ENCODE peak calls at places on chromosomes 3 and 15, in six cellular contexts. Q, C, E, S, N and B are unnamed samples.

GRCh38 chr15:68821190-68821897 is 649 bp upstream of the ANP32A start:
- DNase-seq in N (no peak), Q (peak; percentile 13), C (no peak), S (no peak), E (no peak), B (no peak)

GRCh38 chr3:129014148-129014547 is 13.0 kb downstream of the EFCC1 start:
- DNase-seq in C (no peak), E (no peak), S (no peak), N (no peak), Q (no peak), B (no peak)

GRCh38 chr3:153927107-153927506 is 194.1 kb upstream of the ARHGEF26 start:
- DNase-seq in N (no peak), Q (no peak), S (no peak), C (no peak), E (peak; percentile 38), B (no peak)

GRCh38 chr15:90851945-90852344 is 16.4 kb upstream of the FURIN start:
- DNase-seq in E (no peak), C (no peak), S (no peak), Q (no peak), N (no peak), B (no peak)

GRCh38 chr3:14203521-14204079 is 25.0 kb downstream of the LSM3 start:
- DNase-seq in E (peak; percentile 87), N (peak; percentile 66), Q (peak; percentile 40), S (no peak), C (peak; percentile 27), B (peak; percentile 67)

GRCh38 chr3:183857863-183858262 is 26.8 kb downstream of the PARL start:
- DNase-seq in E (no peak), C (no peak), S (no peak), Q (no peak), N (no peak), B (no peak)

GRCh38 chr3:40645883-40646282 is 121.1 kb downstream of the ZNF621 start:
- DNase-seq in S (no peak), Q (no peak), N (peak; percentile 26), E (peak; percentile 46), C (no peak), B (no peak)

GRCh38 chr15:47768730-47769129 is 51.4 kb downstream of the SEMA6D start:
- DNase-seq in E (no peak), S (no peak), C (no peak), N (no peak), Q (no peak), B (no peak)

GRCh38 chr3:45683417-45684326 is 5.5 kb upstream of the SACM1L start:
- DNase-seq in C (no peak), S (no peak), E (no peak), N (no peak), Q (no peak), B (no peak)

GRCh38 chr3:65551945-65552344 is 486.8 kb downstream of the MAGI1 start:
- DNase-seq in E (no peak), C (no peak), S (no peak), N (no peak), Q (no peak), B (no peak)

GRCh38 chr3:37680393-37680792 is 181.3 kb upstream of the CTDSPL start:
- DNase-seq in N (no peak), E (no peak), Q (no peak), C (no peak), S (peak; percentile 56), B (no peak)

GRCh38 chr15:100147828-100148227 is 193.9 kb downstream of the ADAMTS17 start:
- DNase-seq in E (no peak), C (no peak), S (no peak), N (no peak), Q (no peak), B (no peak)

GRCh38 chr3:118504906-118505305 is 529.7 kb downstream of the IGSF11 start:
- DNase-seq in E (no peak), C (no peak), N (no peak), S (no peak), Q (no peak), B (no peak)

GRCh38 chr3:25907081-25907480 is 117.2 kb downstream of the OXSM start:
- DNase-seq in N (no peak), Q (no peak), E (no peak), C (no peak), S (no peak), B (no peak)

GRCh38 chr3:100068758-100069345 is 45.4 kb downstream of the FILIP1L start:
- DNase-seq in C (peak; percentile 57), S (peak; percentile 82), Q (peak; percentile 61), E (peak; percentile 76), N (peak; percentile 88), B (peak; percentile 81)

GRCh38 chr15:50884583-50884982 is 23.9 kb upstream of the AP4E1 start:
- DNase-seq in E (no peak), Q (no peak), C (no peak), S (no peak), N (no peak), B (no peak)

GRCh38 chr3:178602864-178603263 is 66.6 kb downstream of the KCNMB2 start:
- DNase-seq in Q (no peak), N (no peak), C (no peak), E (no peak), S (no peak), B (no peak)

GRCh38 chr15:66934315-66934930 is 131.0 kb upstream of the SMAD3 start:
- DNase-seq in C (no peak), Q (no peak), E (no peak), S (peak; percentile 57), N (no peak), B (no peak)

GRCh38 chr3:138513073-138513843 is 78.8 kb downstream of the ESYT3 start:
- DNase-seq in N (no peak), C (no peak), S (no peak), Q (no peak), E (no peak), B (peak; percentile 19)

GRCh38 chr3:6962796-6963195 is 101.9 kb downstream of the GRM7 start:
- DNase-seq in S (no peak), C (no peak), Q (no peak), E (peak; percentile 8), N (no peak), B (no peak)

GRCh38 chr3:197216169-197216860 is 82.1 kb downstream of the DLG1 start:
- DNase-seq in S (no peak), C (no peak), E (no peak), N (no peak), Q (no peak), B (no peak)

GRCh38 chr15:51982013-51982769 is 10.6 kb upstream of the LEO1 start:
- DNase-seq in N (peak; percentile 24), E (peak; percentile 67), S (no peak), Q (peak; percentile 69), C (peak; percentile 5), B (peak; percentile 96)

GRCh38 chr3:134066539-134067310 is 37.0 kb upstream of the SLCO2A1 start:
- DNase-seq in S (peak; percentile 59), E (peak; percentile 21), Q (no peak), C (no peak), N (peak; percentile 1), B (no peak)

GRCh38 chr3:14224895-14225294 is 46.3 kb downstream of the LSM3 start:
- DNase-seq in S (no peak), E (no peak), Q (no peak), C (no peak), N (no peak), B (peak; percentile 66)

DNA sequence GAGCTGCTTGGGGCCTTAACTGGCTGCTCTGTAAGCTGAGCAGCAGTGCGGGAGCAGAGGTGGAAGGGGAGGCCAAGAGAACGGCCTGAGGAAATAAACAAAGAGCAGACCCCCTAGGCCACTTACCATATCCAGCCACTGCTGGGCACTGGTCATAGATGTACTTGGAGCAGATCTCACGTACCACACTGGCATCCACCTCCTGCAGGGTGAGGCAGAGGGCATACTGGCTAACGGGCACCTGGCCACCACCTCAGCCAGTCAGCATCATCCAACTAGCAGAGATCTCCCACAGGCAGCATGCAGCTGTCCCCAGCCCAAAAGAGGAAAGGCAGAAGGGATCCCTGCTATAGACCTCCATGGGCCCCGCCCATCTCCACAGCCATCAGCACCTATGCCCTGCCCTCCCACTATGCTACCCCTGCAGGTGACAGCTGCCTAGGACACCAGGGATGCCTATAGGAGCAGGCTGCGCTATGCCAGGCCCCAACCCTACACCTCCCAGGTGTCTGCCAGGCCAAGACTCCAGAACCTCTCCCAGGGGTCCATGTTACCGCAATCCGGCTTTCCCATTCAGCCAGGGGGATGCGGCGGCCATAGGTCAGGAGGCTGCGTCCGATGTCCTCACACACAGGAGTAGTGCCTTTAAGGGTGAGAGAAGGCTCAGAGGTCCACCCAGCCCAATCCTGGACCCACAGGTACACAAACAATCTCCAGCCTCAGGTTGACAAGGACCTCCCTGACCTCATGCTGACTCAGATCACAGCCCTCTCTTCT is 4.6 kb upstream of the COL7A1 start:
- DNase-seq in E (no peak), S (no peak), N (no peak), C (no peak), Q (no peak), B (no peak)
- H3K4me3 ChIP-seq in E (no peak overlapping the region), S (peak overlapping the region; percentile 54), N (no peak overlapping the region), C (no peak overlapping the region), Q (no peak overlapping the region), B (no peak overlapping the region)

GRCh38 chr3:187889106-187889505 is 143.8 kb upstream of the BCL6 start:
- DNase-seq in E (no peak), N (no peak), S (no peak), Q (no peak), C (no peak), B (no peak)

GRCh38 chr3:187888658-187889057 is 143.4 kb upstream of the BCL6 start:
- DNase-seq in N (no peak), C (no peak), S (no peak), E (no peak), Q (no peak), B (no peak)

GRCh38 chr3:187889601-187890404 is 144.5 kb upstream of the BCL6 start:
- DNase-seq in S (no peak), C (no peak), N (no peak), E (no peak), Q (no peak), B (no peak)
- H3K4me3 ChIP-seq in S (no peak overlapping the region), C (no peak overlapping the region), N (no peak overlapping the region), E (no peak overlapping the region), Q (no peak overlapping the region), B (no peak overlapping the region)

GRCh38 chr15:81006124-81006523 is 5.4 kb downstream of the TLNRD1 start:
- DNase-seq in N (no peak), S (no peak), C (no peak), E (no peak), Q (no peak), B (no peak)
- H3K4me3 ChIP-seq in N (no peak overlapping the region), S (no peak overlapping the region), C (no peak overlapping the region), E (no peak overlapping the region), Q (no peak overlapping the region), B (no peak overlapping the region)

GRCh38 chr15:78243491-78243941 is 9.2 kb upstream of the ACSBG1 start:
- DNase-seq in C (no peak), S (no peak), E (no peak), Q (no peak), N (peak; percentile 60), B (no peak)
- H3K4me3 ChIP-seq in C (no peak overlapping the region), S (no peak overlapping the region), E (no peak overlapping the region), Q (no peak overlapping the region), N (no peak overlapping the region), B (no peak overlapping the region)

GRCh38 chr3:194688946-194689345 is 3.3 kb downstream of the FAM43A start:
- DNase-seq in E (no peak), N (no peak), C (no peak), Q (no peak), S (peak; percentile 61), B (no peak)
- H3K4me3 ChIP-seq in E (no peak overlapping the region), N (no peak overlapping the region), C (no peak overlapping the region), Q (peak overlapping the region; percentile 4), S (no peak overlapping the region), B (no peak overlapping the region)

GRCh38 chr3:42503957-42504333 is 1.5 kb downstream of the VIPR1 start:
- DNase-seq in Q (no peak), E (no peak), S (peak; percentile 58), N (peak; percentile 4), C (no peak), B (no peak)
- H3K4me3 ChIP-seq in Q (no peak overlapping the region), E (no peak overlapping the region), S (no peak overlapping the region), N (no peak overlapping the region), C (no peak overlapping the region), B (no peak overlapping the region)